ENCODE peak calls at places on chromosomes 4 and X, in six cellular contexts. One of them, this sample, is unnamed.

GRCh38 chr4:21697583-21697982 is 251.0 kb downstream of the KCNIP4 start:
- DNase-seq in NCI-H2081: no peak
- DNase-seq in KG1: no peak
- DNase-seq in NCI-H446 treated with DMSO at 0.1 percent for 48 hours: no peak
- DNase-seq in NB4: no peak
- DNase-seq in HTR-8/SVneo: peak
- DNase-seq in this sample: no peak

GRCh38 chrX:54248309-54248708 is 65.3 kb upstream of the FAM120C start:
- DNase-seq in NB4: peak
- DNase-seq in HTR-8/SVneo: peak
- DNase-seq in KG1: no peak
- DNase-seq in NCI-H2081: peak
- DNase-seq in NCI-H446 treated with DMSO at 0.1 percent for 48 hours: no peak
- DNase-seq in this sample: peak

GRCh38 chrX:80550722-80551121 is 130.5 kb downstream of the TENT5D start:
- DNase-seq in HTR-8/SVneo: no peak
- DNase-seq in NCI-H2081: no peak
- DNase-seq in KG1: no peak
- DNase-seq in NCI-H446 treated with DMSO at 0.1 percent for 48 hours: no peak
- DNase-seq in NB4: peak
- DNase-seq in this sample: no peak

GRCh38 chr4:7266525-7267292 is 74.4 kb downstream of the SORCS2 start:
- DNase-seq in HTR-8/SVneo: peak
- DNase-seq in NB4: no peak
- DNase-seq in NCI-H2081: no peak
- DNase-seq in KG1: no peak
- DNase-seq in NCI-H446 treated with DMSO at 0.1 percent for 48 hours: no peak
- DNase-seq in this sample: no peak

GRCh38 chr4:33107813-33108212 is 2387.6 kb downstream of the PCDH7 start:
- DNase-seq in NB4: no peak
- DNase-seq in NCI-H446 treated with DMSO at 0.1 percent for 48 hours: no peak
- DNase-seq in NCI-H2081: no peak
- DNase-seq in KG1: no peak
- DNase-seq in HTR-8/SVneo: peak
- DNase-seq in this sample: no peak

GRCh38 chr4:147683172-147683571 is 791 bp downstream of the PRMT9 start:
- DNase-seq in NB4: peak
- DNase-seq in NCI-H2081: peak
- DNase-seq in KG1: no peak
- DNase-seq in HTR-8/SVneo: no peak
- DNase-seq in NCI-H446 treated with DMSO at 0.1 percent for 48 hours: no peak
- DNase-seq in this sample: no peak

GRCh38 chr4:64341711-64342110 is 67.5 kb downstream of the TECRL start:
- DNase-seq in NCI-H446 treated with DMSO at 0.1 percent for 48 hours: peak
- DNase-seq in NB4: no peak
- DNase-seq in HTR-8/SVneo: no peak
- DNase-seq in KG1: no peak
- DNase-seq in NCI-H2081: peak
- DNase-seq in this sample: peak

GRCh38 chrX:134158821-134159512 is 78.0 kb upstream of the CCDC160 start:
- DNase-seq in NCI-H2081: no peak
- DNase-seq in NB4: no peak
- DNase-seq in NCI-H446 treated with DMSO at 0.1 percent for 48 hours: no peak
- DNase-seq in HTR-8/SVneo: no peak
- DNase-seq in KG1: no peak
- DNase-seq in this sample: no peak

GRCh38 chr4:48008021-48008596 is 8.4 kb downstream of the CNGA1 start:
- DNase-seq in NCI-H446 treated with DMSO at 0.1 percent for 48 hours: no peak
- DNase-seq in NCI-H2081: peak
- DNase-seq in HTR-8/SVneo: no peak
- DNase-seq in KG1: no peak
- DNase-seq in NB4: peak
- DNase-seq in this sample: no peak

GRCh38 chr4:15149234-15149841 is 147.1 kb downstream of the CPEB2 start:
- DNase-seq in NB4: no peak
- DNase-seq in NCI-H446 treated with DMSO at 0.1 percent for 48 hours: no peak
- DNase-seq in NCI-H2081: no peak
- DNase-seq in HTR-8/SVneo: no peak
- DNase-seq in KG1: no peak
- DNase-seq in this sample: no peak

GRCh38 chrX:1480082-1480785 is 27.5 kb upstream of the ASMTL start:
- DNase-seq in NCI-H446 treated with DMSO at 0.1 percent for 48 hours: no peak
- DNase-seq in KG1: no peak
- DNase-seq in NCI-H2081: no peak
- DNase-seq in HTR-8/SVneo: no peak
- DNase-seq in NB4: no peak
- DNase-seq in this sample: no peak

GRCh38 chr4:184310171-184310567 is 92.5 kb upstream of the ENPP6 start:
- DNase-seq in NCI-H446 treated with DMSO at 0.1 percent for 48 hours: no peak
- DNase-seq in KG1: no peak
- DNase-seq in NB4: peak
- DNase-seq in HTR-8/SVneo: no peak
- DNase-seq in NCI-H2081: no peak
- DNase-seq in this sample: no peak

GRCh38 chr4:5979981-5980380 is 38.2 kb downstream of the C4orf50 start:
- DNase-seq in NCI-H446 treated with DMSO at 0.1 percent for 48 hours: no peak
- DNase-seq in HTR-8/SVneo: no peak
- DNase-seq in NB4: peak
- DNase-seq in KG1: no peak
- DNase-seq in NCI-H2081: peak
- DNase-seq in this sample: peak

GRCh38 chr4:54525602-54526001 is 132.2 kb upstream of the KIT start:
- DNase-seq in KG1: no peak
- DNase-seq in NCI-H2081: no peak
- DNase-seq in HTR-8/SVneo: peak
- DNase-seq in NCI-H446 treated with DMSO at 0.1 percent for 48 hours: no peak
- DNase-seq in NB4: no peak
- DNase-seq in this sample: no peak

GRCh38 chr4:150215601-150216000 is 137.4 kb downstream of the DCLK2 start:
- DNase-seq in NCI-H446 treated with DMSO at 0.1 percent for 48 hours: no peak
- DNase-seq in NCI-H2081: no peak
- DNase-seq in NB4: no peak
- DNase-seq in HTR-8/SVneo: no peak
- DNase-seq in KG1: no peak
- DNase-seq in this sample: no peak

GRCh38 chr4:79367111-79367510 is 40.9 kb downstream of the GK2 start:
- DNase-seq in KG1: no peak
- DNase-seq in NCI-H2081: no peak
- DNase-seq in NCI-H446 treated with DMSO at 0.1 percent for 48 hours: no peak
- DNase-seq in HTR-8/SVneo: no peak
- DNase-seq in NB4: no peak
- DNase-seq in this sample: no peak

GRCh38 chr4:157754410-157754809 is 418.4 kb downstream of the GASK1B start:
- DNase-seq in HTR-8/SVneo: no peak
- DNase-seq in NCI-H446 treated with DMSO at 0.1 percent for 48 hours: no peak
- DNase-seq in NB4: no peak
- DNase-seq in NCI-H2081: no peak
- DNase-seq in KG1: no peak
- DNase-seq in this sample: no peak

GRCh38 chr4:61379406-61379805 is 179.3 kb downstream of the ADGRL3 start:
- DNase-seq in KG1: no peak
- DNase-seq in NCI-H2081: peak
- DNase-seq in NCI-H446 treated with DMSO at 0.1 percent for 48 hours: no peak
- DNase-seq in HTR-8/SVneo: no peak
- DNase-seq in NB4: no peak
- DNase-seq in this sample: no peak

GRCh38 chr4:123889376-123889945 is 492.9 kb downstream of the SPRY1 start:
- DNase-seq in NCI-H2081: no peak
- DNase-seq in NB4: no peak
- DNase-seq in KG1: no peak
- DNase-seq in NCI-H446 treated with DMSO at 0.1 percent for 48 hours: no peak
- DNase-seq in HTR-8/SVneo: no peak
- DNase-seq in this sample: no peak

GRCh38 chrX:99572711-99573110 is 837.4 kb downstream of the PCDH19 start:
- DNase-seq in NCI-H446 treated with DMSO at 0.1 percent for 48 hours: no peak
- DNase-seq in NCI-H2081: no peak
- DNase-seq in HTR-8/SVneo: no peak
- DNase-seq in NB4: no peak
- DNase-seq in KG1: no peak
- DNase-seq in this sample: no peak

GRCh38 chr4:83947111-83947510 is 411.2 kb downstream of the GPAT3 start:
- DNase-seq in HTR-8/SVneo: no peak
- DNase-seq in NCI-H2081: no peak
- DNase-seq in KG1: no peak
- DNase-seq in NB4: no peak
- DNase-seq in NCI-H446 treated with DMSO at 0.1 percent for 48 hours: no peak
- DNase-seq in this sample: no peak

GRCh38 chr4:87007345-87008181 is 72.8 kb downstream of the AFF1 start:
- DNase-seq in NCI-H2081: peak
- DNase-seq in NCI-H446 treated with DMSO at 0.1 percent for 48 hours: peak
- DNase-seq in KG1: no peak
- DNase-seq in NB4: peak
- DNase-seq in HTR-8/SVneo: no peak
- DNase-seq in this sample: peak

GRCh38 chr4:10456270-10457254 is 664 bp downstream of the ZNF518B start:
- DNase-seq in NCI-H2081: peak
- DNase-seq in NB4: peak
- DNase-seq in HTR-8/SVneo: peak
- DNase-seq in NCI-H446 treated with DMSO at 0.1 percent for 48 hours: no peak
- DNase-seq in KG1: no peak
- DNase-seq in this sample: no peak

GRCh38 chr4:82431026-82431745 is 796 bp downstream of the ENOPH1 start:
- DNase-seq in KG1: no peak
- DNase-seq in NCI-H446 treated with DMSO at 0.1 percent for 48 hours: no peak
- DNase-seq in HTR-8/SVneo: no peak
- DNase-seq in NCI-H2081: peak
- DNase-seq in NB4: peak
- DNase-seq in this sample: no peak

GRCh38 chr4:183101956-183102480 is 3.0 kb downstream of the WWC2 start:
- DNase-seq in NCI-H446 treated with DMSO at 0.1 percent for 48 hours: no peak
- DNase-seq in HTR-8/SVneo: no peak
- DNase-seq in KG1: no peak
- DNase-seq in NCI-H2081: no peak
- DNase-seq in NB4: no peak
- DNase-seq in this sample: no peak

GRCh38 chr4:90689739-90690138 is 562.5 kb downstream of the CCSER1 start:
- DNase-seq in HTR-8/SVneo: no peak
- DNase-seq in NCI-H2081: no peak
- DNase-seq in NCI-H446 treated with DMSO at 0.1 percent for 48 hours: no peak
- DNase-seq in KG1: no peak
- DNase-seq in NB4: no peak
- DNase-seq in this sample: no peak

GRCh38 chr4:156036496-156036895 is 82.8 kb upstream of the CTSO start:
- DNase-seq in NCI-H2081: no peak
- DNase-seq in NB4: no peak
- DNase-seq in HTR-8/SVneo: no peak
- DNase-seq in NCI-H446 treated with DMSO at 0.1 percent for 48 hours: no peak
- DNase-seq in KG1: no peak
- DNase-seq in this sample: no peak

GRCh38 chr4:22170353-22170752 is 221.8 kb upstream of the KCNIP4 start:
- DNase-seq in KG1: no peak
- DNase-seq in HTR-8/SVneo: peak
- DNase-seq in NCI-H446 treated with DMSO at 0.1 percent for 48 hours: no peak
- DNase-seq in NB4: no peak
- DNase-seq in NCI-H2081: no peak
- DNase-seq in this sample: no peak

GRCh38 chr4:26343041-26343403 is 22.2 kb downstream of the RBPJ start:
- DNase-seq in NCI-H446 treated with DMSO at 0.1 percent for 48 hours: no peak
- DNase-seq in NCI-H2081: no peak
- DNase-seq in NB4: no peak
- DNase-seq in HTR-8/SVneo: no peak
- DNase-seq in KG1: no peak
- DNase-seq in this sample: no peak

GRCh38 chrX:69082753-69083150 is 82.5 kb downstream of the PJA1 start:
- DNase-seq in NCI-H2081: no peak
- DNase-seq in HTR-8/SVneo: no peak
- DNase-seq in KG1: no peak
- DNase-seq in NCI-H446 treated with DMSO at 0.1 percent for 48 hours: no peak
- DNase-seq in NB4: no peak
- DNase-seq in this sample: no peak

GRCh38 chr4:180745019-180745418 is 1498.2 kb upstream of the TENM3 start:
- DNase-seq in HTR-8/SVneo: no peak
- DNase-seq in NB4: no peak
- DNase-seq in NCI-H446 treated with DMSO at 0.1 percent for 48 hours: no peak
- DNase-seq in KG1: no peak
- DNase-seq in NCI-H2081: no peak
- DNase-seq in this sample: no peak

GRCh38 chr4:66465111-66465510 is 794.8 kb upstream of the EPHA5 start:
- DNase-seq in NCI-H2081: no peak
- DNase-seq in NB4: no peak
- DNase-seq in NCI-H446 treated with DMSO at 0.1 percent for 48 hours: no peak
- DNase-seq in HTR-8/SVneo: no peak
- DNase-seq in KG1: no peak
- DNase-seq in this sample: no peak